ENCODE peak calls at places on chromosomes 4 and X, in six cellular contexts. T is GM23248; C is fibroblast of lung; I is mammary epithelial cell; D is CD8-positive, alpha-beta memory T cell; P is heart left ventricle. Y is an unnamed sample. For H3K9me3, the result is how much of the 10 kb centered on the place peaks cover.

GRCh38 chrX:133698298-133698697 is 283.0 kb upstream of the GPC4 start:
- DNase-seq in T (peak), C (peak), I (no peak), D (no peak), P (no peak), Y (no peak)

GRCh38 chr4:152032722-152033131 is 271.9 kb upstream of the GATB start:
- DNase-seq in T (peak), C (peak), I (no peak), D (no peak), P (peak), Y (no peak)

GRCh38 chr4:101346312-101346561 is 1.1 kb downstream of the PPP3CA start:
- DNase-seq in T (no peak), C (no peak), I (no peak), D (peak), P (no peak), Y (no peak)

GRCh38 chr4:142380052-142380598 is 466.0 kb downstream of the INPP4B start:
- DNase-seq in T (no peak), C (no peak), I (no peak), D (no peak), P (no peak), Y (no peak)

GRCh38 chrX:34218063-34218462 is 85.9 kb upstream of the FAM47A start:
- DNase-seq in T (no peak), C (no peak), I (no peak), D (no peak), P (no peak), Y (no peak)

GRCh38 chr4:158769175-158769831 is 477 bp downstream of the FNIP2 start:
- DNase-seq in T (peak), C (peak), I (peak), D (peak), P (peak), Y (peak)

GRCh38 chrX:106631615-106632014 is 19.8 kb downstream of the RADX start:
- DNase-seq in T (no peak), C (no peak), I (no peak), D (no peak), P (no peak), Y (no peak)

GRCh38 chr4:15717647-15718416 is 15.0 kb downstream of the BST1 start:
- DNase-seq in T (peak), C (no peak), I (no peak), D (no peak), P (no peak), Y (no peak)

GRCh38 chrX:120692319-120692718 is 62.5 kb upstream of the C1GALT1C1 start:
- DNase-seq in T (no peak), C (no peak), I (no peak), D (no peak), P (no peak), Y (no peak)

DNA sequence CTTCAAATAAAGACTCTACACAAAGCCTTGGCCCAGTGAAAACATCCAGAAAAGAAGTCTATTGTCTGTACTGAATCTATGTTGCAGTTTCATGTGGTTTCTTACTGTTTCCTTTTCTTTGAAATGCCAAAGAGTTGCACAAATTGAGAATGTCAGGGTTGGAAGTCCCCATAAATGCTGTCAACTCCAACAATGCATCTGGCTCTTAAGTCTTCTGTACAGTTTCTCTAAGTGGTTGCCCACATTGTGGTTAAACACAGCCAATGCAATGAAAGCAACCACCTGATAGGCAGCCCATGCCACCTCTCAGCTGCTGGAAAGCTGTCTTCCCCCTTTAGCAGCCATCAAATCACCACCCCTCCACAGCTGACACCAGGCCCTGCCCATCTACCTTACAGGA is 67.2 kb upstream of the C1GALT1C1 start:
- DNase-seq in T (no peak), C (no peak), I (no peak), D (no peak), P (no peak), Y (no peak)
- H3K27ac ChIP-seq in T (no peak), C (no peak), I (no peak), D (no peak), P (no peak), Y (no peak)

GRCh38 chr4:85824166-85824945 is 349.4 kb downstream of the ARHGAP24 start:
- DNase-seq in T (peak), C (peak), I (peak), D (no peak), P (no peak), Y (no peak)

GRCh38 chr4:85829276-85830051 is 354.5 kb downstream of the ARHGAP24 start:
- DNase-seq in T (peak), C (peak), I (peak), D (no peak), P (no peak), Y (no peak)

GRCh38 chr4:85831647-85832046 is 356.7 kb downstream of the ARHGAP24 start:
- DNase-seq in T (no peak), C (no peak), I (no peak), D (no peak), P (no peak), Y (no peak)

GRCh38 chr4:85825937-85826678 is 351.2 kb downstream of the ARHGAP24 start:
- DNase-seq in T (peak), C (peak), I (no peak), D (no peak), P (no peak), Y (no peak)

GRCh38 chr4:85828295-85828910 is 353.5 kb downstream of the ARHGAP24 start:
- DNase-seq in T (peak), C (peak), I (peak), D (no peak), P (no peak), Y (no peak)
- H3K4me3 ChIP-seq in T (peak), C (no peak), I (no peak), D (no peak), P (peak), Y (peak)

GRCh38 chr4:173289351-173289725 is 44.8 kb downstream of the HMGB2 start:
- DNase-seq in T (no peak), C (peak), I (no peak), D (no peak), P (no peak), Y (no peak)

GRCh38 chr4:173288698-173289350 is 45.3 kb downstream of the HMGB2 start:
- DNase-seq in T (peak), C (no peak), I (peak), D (no peak), P (no peak), Y (no peak)

GRCh38 chr4:173288296-173288695 is 45.9 kb downstream of the HMGB2 start:
- DNase-seq in T (peak), C (peak), I (peak), D (peak), P (peak), Y (no peak)

GRCh38 chr4:173284463-173284862 is 49.7 kb downstream of the HMGB2 start:
- DNase-seq in T (no peak), C (no peak), I (no peak), D (no peak), P (no peak), Y (no peak)

GRCh38 chr4:173287486-173287885 is 46.7 kb downstream of the HMGB2 start:
- DNase-seq in T (no peak), C (no peak), I (no peak), D (no peak), P (no peak), Y (no peak)
- H3K9me3 ChIP-seq in T (under half), C (under half), I (under half), D (under half), P (under half), Y (under half)

DNA sequence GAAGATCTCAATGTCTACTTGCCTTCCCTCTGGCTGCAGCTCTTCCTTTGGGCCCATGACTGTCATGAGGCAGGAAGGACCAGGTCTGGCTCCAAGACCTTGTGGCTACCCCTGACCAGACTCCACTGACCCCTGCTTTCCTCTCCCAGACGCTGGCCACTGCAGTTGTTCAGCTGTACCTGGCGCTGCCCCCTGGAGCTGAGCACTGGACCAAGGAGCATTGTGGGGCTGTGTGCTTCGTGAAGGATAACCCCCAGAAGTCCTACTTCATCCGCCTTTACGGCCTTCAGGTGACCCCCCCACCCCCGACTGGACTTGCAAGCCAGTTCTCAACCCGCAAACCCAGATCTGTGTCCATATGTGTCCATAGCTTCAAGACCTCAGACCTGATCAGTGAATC is 535 bp downstream of the WAS start:
- DNase-seq in T (no peak), C (no peak), I (no peak), D (no peak), P (no peak), Y (no peak)
- H3K27ac ChIP-seq in T (no peak), C (no peak), I (no peak), D (peak), P (no peak), Y (peak)

GRCh38 chr4:6910960-6911874 is 1.6 kb downstream of the TBC1D14 start:
- DNase-seq in T (no peak), C (no peak), I (no peak), D (no peak), P (no peak), Y (no peak)
- H3K4me3 ChIP-seq in T (peak), C (peak), I (no peak), D (peak), P (peak), Y (peak)

GRCh38 chrX:54029543-54030143 is 14.6 kb downstream of the PHF8 start:
- DNase-seq in T (no peak), C (no peak), I (peak), D (no peak), P (no peak), Y (peak)
- H3K9me3 ChIP-seq in T (under half), C (under half), I (under half), D (under half), P (under half), Y (under half)

Y was measured in lower lobe of right lung.